ENCODE peak calls at places on chromosomes 6 and 20, in five cellular contexts. W is left lung, Q is HS-5, F is tibial artery, C is GM23338. G is an unnamed sample.

GRCh38 chr6:136114661-136115060 is 135.4 kb downstream of the MTFR2 start:
- DNase-seq in W (no peak), F (no peak), C (no peak), Q (no peak), G (no peak)

GRCh38 chr6:15001511-15001910 is 244.4 kb upstream of the JARID2 start:
- DNase-seq in W (no peak), F (no peak), C (no peak), Q (no peak), G (no peak)

GRCh38 chr6:2222275-2222842 is 23.0 kb downstream of the GMDS start:
- DNase-seq in W (no peak), F (no peak), Q (no peak), C (peak; percentile 44), G (no peak)

GRCh38 chr6:25504661-25505060 is 147.4 kb upstream of the SCGN start:
- DNase-seq in C (no peak), W (no peak), Q (no peak), F (no peak), G (no peak)

GRCh38 chr20:47927385-47927851 is 142.1 kb upstream of the SULF2 start:
- DNase-seq in W (no peak), Q (peak; percentile 97), F (no peak), C (no peak), G (no peak)

GRCh38 chr6:160356074-160356754 is 8.0 kb downstream of the SLC22A3 start:
- DNase-seq in F (no peak), C (no peak), W (peak; percentile 85), Q (no peak), G (no peak)

GRCh38 chr6:29887330-29887818 is 55.0 kb upstream of the HLA-A start:
- DNase-seq in W (no peak), F (peak; percentile 76), C (peak; percentile 67), Q (no peak), G (peak; percentile 84)

GRCh38 chr20:32337937-32338661 is 20.0 kb upstream of the ASXL1 start:
- DNase-seq in C (no peak), W (no peak), Q (no peak), F (no peak), G (no peak)

GRCh38 chr20:57612436-57612835 is 7.8 kb downstream of the ZBP1 start:
- DNase-seq in Q (no peak), C (no peak), W (peak; percentile 27), F (no peak), G (peak; percentile 28)

GRCh38 chr20:42747765-42748411 is 441.8 kb downstream of the PTPRT start:
- DNase-seq in F (no peak), C (no peak), W (no peak), Q (no peak), G (no peak)

GRCh38 chr6:75135447-75135846 is 70.4 kb downstream of the COL12A1 start:
- DNase-seq in F (no peak), C (no peak), W (no peak), Q (no peak), G (no peak)

GRCh38 chr6:40520108-40520507 is 67.1 kb downstream of the LRFN2 start:
- DNase-seq in C (no peak), F (no peak), Q (no peak), W (no peak), G (no peak)

G was measured in coronary artery.